ENCODE peak calls at places on chromosomes 16 and 17, in seven cellular contexts. S, G, Q, K, I, Y and J are unnamed samples.

GRCh38 chr17:81648013-81648706 is 8.2 kb downstream of the PDE6G start:
- DNase-seq in Q (no peak), K (no peak), S (no peak), G (no peak), I (no peak), Y (no peak), J (no peak)

GRCh38 chr17:44830359-44831269 is 527 bp upstream of the GJC1 start:
- DNase-seq in Q (peak; percentile 56), Y (peak; percentile 25), K (peak; percentile 45), G (no peak), S (no peak), I (peak; percentile 53), J (no peak)

GRCh38 chr16:8678068-8678927 is 3.9 kb downstream of the ABAT start:
- DNase-seq in I (no peak), G (no peak), Y (no peak), Q (no peak), S (no peak), K (peak; percentile 40), J (no peak)

GRCh38 chr17:79831367-79832210 is 7.7 kb downstream of the CBX4 start:
- DNase-seq in I (peak; percentile 76), S (peak; percentile 66), Y (no peak), K (peak; percentile 55), Q (no peak), G (peak; percentile 65), J (peak; percentile 63)

GRCh38 chr16:28482026-28482425 is 9.8 kb downstream of the CLN3 start:
- DNase-seq in Q (no peak), I (no peak), S (peak; percentile 28), K (no peak), G (no peak), Y (no peak), J (no peak)

GRCh38 chr16:27500801-27501200 is 48.9 kb downstream of the GTF3C1 start:
- DNase-seq in G (no peak), S (no peak), K (no peak), I (no peak), Q (no peak), Y (no peak), J (no peak)

GRCh38 chr16:84841787-84842300 is 22.1 kb downstream of the CRISPLD2 start:
- DNase-seq in Q (no peak), S (peak; percentile 87), K (no peak), I (no peak), G (peak; percentile 39), Y (no peak), J (no peak)

GRCh38 chr16:88086571-88087516 is 135.6 kb downstream of the BANP start:
- DNase-seq in S (no peak), Y (no peak), G (no peak), I (no peak), K (no peak), Q (no peak), J (no peak)

GRCh38 chr17:72556944-72557826 is 436.4 kb downstream of the SOX9 start:
- DNase-seq in G (peak; percentile 27), Q (peak; percentile 79), Y (peak; percentile 67), S (peak; percentile 57), I (peak; percentile 86), K (peak; percentile 68), J (peak; percentile 85)

GRCh38 chr17:2259769-2260536 is 43.6 kb downstream of the SMG6 start:
- DNase-seq in Q (no peak), S (peak; percentile 57), K (no peak), I (no peak), Y (peak; percentile 87), G (no peak), J (no peak)

GRCh38 chr17:27293359-27293897 is 486 bp upstream of the WSB1 start:
- DNase-seq in S (no peak), Y (no peak), I (no peak), K (no peak), G (no peak), Q (peak; percentile 11), J (no peak)

GRCh38 chr17:47120521-47121095 is 68.5 kb downstream of the CDC27 start:
- DNase-seq in I (no peak), Q (no peak), G (no peak), S (no peak), K (no peak), Y (no peak), J (no peak)

GRCh38 chr17:4485676-4486646 is 12.7 kb upstream of the SPNS2 start:
- DNase-seq in K (no peak), Q (no peak), G (no peak), S (no peak), Y (peak; percentile 59), I (no peak), J (no peak)

GRCh38 chr16:30977502-30977901 is 7.5 kb upstream of the HSD3B7 start:
- DNase-seq in Y (peak; percentile 26), S (no peak), I (no peak), K (no peak), G (no peak), Q (peak; percentile 67), J (no peak)

GRCh38 chr17:38864636-38865398 is 5.0 kb upstream of the LASP1 start:
- DNase-seq in I (peak; percentile 40), G (no peak), Y (no peak), S (no peak), Q (peak; percentile 53), K (peak; percentile 68), J (peak; percentile 80)

GRCh38 chr16:72278301-72278700 is 106.3 kb upstream of the PMFBP1 start:
- DNase-seq in G (no peak), Q (no peak), S (no peak), I (no peak), Y (no peak), K (no peak), J (no peak)

GRCh38 chr16:57127037-57127763 is 34.8 kb downstream of the CPNE2 start:
- DNase-seq in K (no peak), G (no peak), Y (peak; percentile 42), S (no peak), I (no peak), Q (no peak), J (no peak)

GRCh38 chr17:17021194-17021863 is 20.9 kb upstream of the MPRIP start:
- DNase-seq in I (peak; percentile 57), K (peak; percentile 57), Y (no peak), G (peak; percentile 76), S (no peak), Q (no peak), J (no peak)

GRCh38 chr16:73739049-73739769 is 557.4 kb upstream of the PSMD7 start:
- DNase-seq in I (no peak), Q (no peak), G (no peak), S (no peak), Y (no peak), K (no peak), J (no peak)